ENCODE peak calls at places on chromosomes 1 and 21, in ten cellular contexts. L is HCT116; U is GM03348; B is type B pancreatic cell; X is fibroblast of lung; K is fibroblast of the aortic adventitia; T is activated CD8-positive, alpha-beta memory T cell treated with anti-CD3 and anti-CD28 coated beads, Interleukin-2, amount 50 U/mL, for 48 hours; E is right cardiac atrium; Q is naive B cell; W is fibroblast of gingiva. D is an unnamed sample.

GRCh38 chr1:14924455-14925325 is 228.9 kb upstream of the TMEM51 start:
- DNase-seq in W (peak), K (peak), X (peak), B (no peak), L (no peak), Q (no peak), U (peak), E (peak), T (peak), D (peak)

GRCh38 chr1:151047591-151047924 is at the start of gene C1orf56:
- DNase-seq in K (peak), W (peak), T (peak), E (peak), B (peak), Q (peak), L (no peak), X (peak), U (peak), D (peak)

GRCh38 chr1:105914403-105914802 is 1142.1 kb upstream of the PRMT6 start:
- DNase-seq in X (no peak), B (no peak), E (no peak), T (no peak), U (no peak), W (no peak), Q (no peak), L (no peak), K (no peak), D (no peak)

GRCh38 chr21:36629061-36629460 is 69.9 kb upstream of the SIM2 start:
- DNase-seq in K (no peak), L (no peak), T (no peak), W (no peak), X (no peak), U (no peak), E (no peak), B (no peak), Q (no peak), D (no peak)

GRCh38 chr1:236389253-236389652 is 4.8 kb upstream of the EDARADD start:
- DNase-seq in T (no peak), W (no peak), B (no peak), Q (no peak), U (no peak), L (no peak), X (no peak), E (no peak), K (no peak), D (no peak)

GRCh38 chr1:186967659-186968394 is 139.1 kb downstream of the PLA2G4A start:
- DNase-seq in Q (no peak), E (no peak), T (no peak), X (no peak), B (no peak), U (peak), W (no peak), L (no peak), K (peak), D (peak)

GRCh38 chr1:59765036-59765730 is 49.6 kb upstream of the HOOK1 start:
- DNase-seq in B (no peak), X (no peak), E (no peak), U (no peak), K (no peak), W (no peak), Q (no peak), L (no peak), T (no peak), D (peak)

GRCh38 chr1:64223329-64224151 is 20.1 kb downstream of the UBE2U start:
- DNase-seq in K (peak), W (peak), E (no peak), B (no peak), X (peak), L (no peak), T (no peak), U (peak), Q (no peak), D (no peak)